ENCODE peak calls at places on chromosomes 7 and 10, in ten cellular contexts. Y is right cardiac atrium; V is foreskin fibroblast; P is tibial artery; Z is psoas muscle; Q is transverse colon; A is naive thymus-derived CD4-positive, alpha-beta T cell; H is GM23248; D is NB4; T is ovary. E is an unnamed sample.

GRCh38 chr10:115402690-115403089 is 309.5 kb downstream of the ATRNL1 start:
- DNase-seq in Y (no peak), V (peak; percentile 41), P (no peak), Z (no peak), Q (no peak), A (no peak), H (peak; percentile 46), D (no peak), T (no peak), E (no peak)

GRCh38 chr10:69372126-69372980 is 44.4 kb downstream of the TACR2 start:
- DNase-seq in Y (no peak), V (no peak), P (no peak), Z (no peak), Q (no peak), A (no peak), H (peak; percentile 61), D (no peak), T (no peak), E (no peak)

GRCh38 chr7:97871659-97872024 is 566 bp downstream of the ASNS start:
- DNase-seq in Y (no peak), V (no peak), P (peak; percentile 65), Z (no peak), Q (no peak), A (peak; percentile 9), H (no peak), D (no peak), T (no peak), E (no peak)

GRCh38 chr10:5033061-5033770 is 29.6 kb upstream of the AKR1C2 start:
- DNase-seq in Y (no peak), V (peak; percentile 54), P (no peak), Z (no peak), Q (no peak), A (no peak), H (peak; percentile 90), D (no peak), T (no peak), E (no peak)

GRCh38 chr10:71078454-71079145 is 133.8 kb upstream of the UNC5B start:
- DNase-seq in Y (peak; percentile 16), V (no peak), P (peak; percentile 47), Z (no peak), Q (peak; percentile 4), A (no peak), H (no peak), D (no peak), T (no peak), E (peak; percentile 9)

GRCh38 chr7:145106001-145106400 is 270.1 kb upstream of the TPK1 start:
- DNase-seq in Y (peak; percentile 83), V (no peak), P (no peak), Z (peak; percentile 45), Q (no peak), A (no peak), H (no peak), D (no peak), T (no peak), E (peak; percentile 40)

GRCh38 chr7:127769137-127769536 is 117.1 kb downstream of the SND1 start:
- DNase-seq in Y (no peak), V (no peak), P (no peak), Z (no peak), Q (no peak), A (no peak), H (no peak), D (no peak), T (no peak), E (no peak)

GRCh38 chr10:6722616-6723004 is 142.5 kb upstream of the PRKCQ start:
- DNase-seq in Y (no peak), V (peak; percentile 54), P (no peak), Z (no peak), Q (no peak), A (no peak), H (peak; percentile 68), D (no peak), T (no peak), E (no peak)

GRCh38 chr10:107649249-107649648 is 484.7 kb upstream of the SORCS1 start:
- DNase-seq in Y (no peak), V (no peak), P (no peak), Z (no peak), Q (no peak), A (no peak), H (peak; percentile 4), D (no peak), T (no peak), E (no peak)

GRCh38 chr10:31204090-31204489 is 114.9 kb upstream of the ZEB1 start:
- DNase-seq in Y (peak; percentile 65), V (no peak), P (no peak), Z (peak; percentile 73), Q (no peak), A (no peak), H (no peak), D (no peak), T (no peak), E (no peak)

GRCh38 chr7:105493928-105494325 is 28.1 kb downstream of the PUS7 start:
- DNase-seq in Y (no peak), V (peak; percentile 24), P (no peak), Z (no peak), Q (no peak), A (no peak), H (peak; percentile 87), D (no peak), T (no peak), E (no peak)

GRCh38 chr7:55198634-55199366 is 166.3 kb upstream of the LANCL2 start:
- DNase-seq in Y (no peak), V (no peak), P (no peak), Z (no peak), Q (no peak), A (no peak), H (no peak), D (no peak), T (no peak), E (no peak)

GRCh38 chr7:128708235-128708634 is 30.9 kb upstream of the CALU start:
- DNase-seq in Y (no peak), V (no peak), P (no peak), Z (no peak), Q (no peak), A (no peak), H (no peak), D (no peak), T (no peak), E (no peak)

GRCh38 chr10:46530249-46531186 is 25.9 kb downstream of the GPRIN2 start:
- DNase-seq in Y (peak; percentile 47), V (peak; percentile 97), P (peak; percentile 53), Z (peak; percentile 60), Q (peak; percentile 5), A (no peak), H (peak; percentile 100), D (peak; percentile 92), T (peak; percentile 18), E (no peak)

GRCh38 chr7:149414171-149414570 is 46.7 kb downstream of the ZNF777 start:
- DNase-seq in Y (no peak), V (no peak), P (no peak), Z (no peak), Q (no peak), A (no peak), H (no peak), D (no peak), T (no peak), E (no peak)
- H3K4me3 ChIP-seq in Y (no peak overlapping the region), V (no peak overlapping the region), P (no peak overlapping the region), Z (no peak overlapping the region), Q (no peak overlapping the region), A (no peak overlapping the region), H (no peak overlapping the region), D (no peak overlapping the region), T (no peak overlapping the region), E (peak overlapping the region; percentile 42)

GRCh38 chr7:31696270-31696669 is 9.3 kb downstream of the PPP1R17 start:
- DNase-seq in Y (no peak), V (no peak), P (no peak), Z (no peak), Q (no peak), A (no peak), H (peak; percentile 42), D (no peak), T (no peak), E (no peak)
- H3K4me3 ChIP-seq in Y (no peak overlapping the region), V (no peak overlapping the region), P (no peak overlapping the region), Z (no peak overlapping the region), Q (no peak overlapping the region), A (no peak overlapping the region), H (no peak overlapping the region), D (no peak overlapping the region), T (no peak overlapping the region), E (no peak overlapping the region)

DNA sequence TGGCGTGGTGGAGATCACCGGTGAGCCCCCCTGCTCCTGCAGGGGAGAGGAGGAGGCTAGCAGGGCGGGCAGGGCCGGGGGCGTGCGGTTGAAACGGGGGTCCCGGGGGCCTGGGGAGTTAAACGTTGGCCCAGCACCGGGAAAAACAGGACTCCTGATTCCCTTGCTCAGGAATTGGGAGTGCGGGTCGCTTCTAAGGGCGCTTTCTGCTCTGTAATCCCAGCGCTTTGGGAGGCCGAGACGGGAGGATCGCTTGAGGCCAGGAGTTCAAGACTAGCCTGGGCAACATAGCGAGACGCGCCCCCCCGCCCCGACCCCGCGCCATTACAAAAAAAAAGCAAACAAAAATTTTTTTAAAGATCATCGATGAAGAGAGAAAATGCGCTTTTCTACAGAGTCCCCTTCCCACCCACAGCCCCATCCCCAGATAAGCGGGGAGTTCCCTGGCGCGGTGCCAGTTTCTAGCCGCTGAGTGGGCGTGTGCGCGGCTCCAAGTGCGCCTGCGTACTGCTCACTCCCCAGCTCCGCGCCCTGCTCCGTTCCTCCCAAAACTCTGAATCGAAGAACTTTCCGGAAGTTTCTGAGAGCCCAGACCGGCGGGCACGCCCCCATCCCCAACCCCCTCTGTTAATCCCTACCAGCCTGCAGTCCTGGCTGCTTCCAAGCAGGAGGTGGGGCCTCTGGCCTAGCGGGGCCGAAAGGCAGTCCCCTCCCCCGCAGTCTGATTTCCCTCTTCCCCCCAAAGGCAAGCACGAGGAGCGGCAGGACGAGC is 770 bp downstream of the HSPB1 start:
- DNase-seq in Y (peak; percentile 96), V (peak; percentile 91), P (peak; percentile 94), Z (peak; percentile 92), Q (peak; percentile 88), A (peak; percentile 65), H (peak; percentile 96), D (peak; percentile 94), T (peak; percentile 95), E (peak; percentile 79)
- H3K4me3 ChIP-seq in Y (peak overlapping the region; percentile 70), V (peak overlapping the region; percentile 99), P (peak overlapping the region; percentile 97), Z (peak overlapping the region; percentile 96), Q (peak overlapping the region; percentile 82), A (peak overlapping the region; percentile 81), H (peak overlapping the region; percentile 88), D (peak overlapping the region; percentile 66), T (peak overlapping the region; percentile 83), E (peak overlapping the region; percentile 96)

GRCh38 chr10:51000164-51000563 is 74.1 kb upstream of the PRKG1 start:
- DNase-seq in Y (no peak), V (peak; percentile 48), P (no peak), Z (no peak), Q (no peak), A (no peak), H (peak; percentile 95), D (no peak), T (no peak), E (no peak)

GRCh38 chr10:51001587-51001986 is 72.7 kb upstream of the PRKG1 start:
- DNase-seq in Y (no peak), V (no peak), P (no peak), Z (no peak), Q (no peak), A (no peak), H (peak; percentile 64), D (peak; percentile 12), T (no peak), E (no peak)

GRCh38 chr10:50999163-50999562 is 75.1 kb upstream of the PRKG1 start:
- DNase-seq in Y (no peak), V (no peak), P (no peak), Z (no peak), Q (no peak), A (no peak), H (peak; percentile 31), D (no peak), T (no peak), E (no peak)

GRCh38 chr10:50997461-50997860 is 76.8 kb upstream of the PRKG1 start:
- DNase-seq in Y (no peak), V (no peak), P (no peak), Z (no peak), Q (no peak), A (no peak), H (no peak), D (no peak), T (no peak), E (no peak)

GRCh38 chr10:51000976-51001375 is 73.3 kb upstream of the PRKG1 start:
- DNase-seq in Y (no peak), V (no peak), P (no peak), Z (no peak), Q (no peak), A (no peak), H (peak; percentile 76), D (no peak), T (no peak), E (no peak)
- H3K4me3 ChIP-seq in Y (no peak overlapping the region), V (no peak overlapping the region), P (no peak overlapping the region), Z (no peak overlapping the region), Q (no peak overlapping the region), A (no peak overlapping the region), H (peak overlapping the region; percentile 54), D (no peak overlapping the region), T (no peak overlapping the region), E (no peak overlapping the region)